ENCODE peak calls at places on chromosome 19, in seven cellular contexts. T is lower leg skin, J is GM12891, C is uterus, X is NB4, R is HepG2, E is heart left ventricle. I is an unnamed sample.

GRCh38 chr19:1221141-1221903 is 15.7 kb downstream of the STK11 start:
- DNase-seq in T (no peak), J (no peak), C (peak), X (no peak), R (peak), E (peak), I (peak)

GRCh38 chr19:43667524-43668405 is 2.2 kb downstream of the PLAUR start:
- DNase-seq in T (peak), J (no peak), C (peak), X (no peak), R (no peak), E (no peak), I (no peak)

GRCh38 chr19:49244256-49244655 is 80.7 kb downstream of the SLC6A16 start:
- DNase-seq in T (peak), J (no peak), C (no peak), X (no peak), R (no peak), E (no peak), I (peak)

GRCh38 chr19:39449116-39449797 is 3.9 kb downstream of the SUPT5H start:
- DNase-seq in T (no peak), J (no peak), C (no peak), X (no peak), R (no peak), E (no peak), I (no peak)

GRCh38 chr19:902093-902370 is 8.7 kb downstream of the RNU6-9 start:
- DNase-seq in T (no peak), J (no peak), C (no peak), X (no peak), R (no peak), E (no peak), I (no peak)

GRCh38 chr19:4343845-4344713 is 717 bp downstream of the MPND start:
- DNase-seq in T (peak), J (no peak), C (no peak), X (peak), R (no peak), E (no peak), I (no peak)

GRCh38 chr19:21466627-21467026 is 38.8 kb upstream of the ZNF429 start:
- DNase-seq in T (peak), J (no peak), C (no peak), X (no peak), R (no peak), E (no peak), I (no peak)

GRCh38 chr19:41219924-41220567 is 1.0 kb downstream of the AXL start:
- DNase-seq in T (peak), J (no peak), C (peak), X (no peak), R (no peak), E (peak), I (no peak)

GRCh38 chr19:39661565-39661964 is 5.9 kb downstream of the LGALS16 start:
- DNase-seq in T (no peak), J (no peak), C (no peak), X (no peak), R (no peak), E (no peak), I (no peak)

GRCh38 chr19:4866595-4867424 is 657 bp downstream of the PLIN3 start:
- DNase-seq in T (peak), J (no peak), C (peak), X (peak), R (peak), E (peak), I (peak)

GRCh38 chr19:5487222-5487621 is 32.0 kb downstream of the ZNRF4 start:
- DNase-seq in T (no peak), J (no peak), C (no peak), X (no peak), R (no peak), E (no peak), I (no peak)

GRCh38 chr19:56273563-56274117 is 1.1 kb downstream of the EDDM13 start:
- DNase-seq in T (no peak), J (no peak), C (no peak), X (no peak), R (no peak), E (no peak), I (no peak)

GRCh38 chr19:52535831-52536800 is 8.6 kb downstream of the ZNF808 start:
- DNase-seq in T (peak), J (peak), C (peak), X (peak), R (no peak), E (peak), I (peak)

GRCh38 chr19:34838753-34839431 is 65.9 kb upstream of the ZNF599 start:
- DNase-seq in T (no peak), J (no peak), C (no peak), X (peak), R (peak), E (no peak), I (no peak)

GRCh38 chr19:43444531-43445340 is 20.7 kb downstream of the LYPD3 start:
- DNase-seq in T (no peak), J (no peak), C (no peak), X (peak), R (no peak), E (no peak), I (no peak)

GRCh38 chr19:51552996-51553725 is 17.9 kb upstream of the ZNF175 start:
- DNase-seq in T (peak), J (no peak), C (peak), X (peak), R (peak), E (peak), I (peak)

GRCh38 chr19:43636121-43636683 is 3.4 kb downstream of the CADM4 start:
- DNase-seq in T (no peak), J (no peak), C (no peak), X (no peak), R (peak), E (no peak), I (no peak)

GRCh38 chr19:1884719-1885334 is 469 bp downstream of the ABHD17A start:
- DNase-seq in T (no peak), J (no peak), C (no peak), X (no peak), R (no peak), E (no peak), I (no peak)

GRCh38 chr19:5290336-5291262 is 50.0 kb downstream of the PTPRS start:
- DNase-seq in T (no peak), J (no peak), C (no peak), X (no peak), R (no peak), E (no peak), I (no peak)

GRCh38 chr19:16094360-16095070 is 17.2 kb upstream of the RAB8A start:
- DNase-seq in T (no peak), J (no peak), C (no peak), X (no peak), R (no peak), E (no peak), I (no peak)

GRCh38 chr19:32902448-32902847 is 32.9 kb upstream of the SLC7A9 start:
- DNase-seq in T (no peak), J (no peak), C (no peak), X (no peak), R (no peak), E (no peak), I (peak)

GRCh38 chr19:51131780-51132680 is 7.3 kb downstream of the SIGLEC9 start:
- DNase-seq in T (no peak), J (no peak), C (no peak), X (peak), R (no peak), E (no peak), I (no peak)

GRCh38 chr19:13684021-13684420 is 80.3 kb upstream of the MRI1 start:
- DNase-seq in T (no peak), J (no peak), C (no peak), X (no peak), R (no peak), E (no peak), I (no peak)

GRCh38 chr19:6088677-6089063 is 21.6 kb downstream of the RFX2 start:
- DNase-seq in T (no peak), J (no peak), C (no peak), X (peak), R (no peak), E (no peak), I (no peak)

GRCh38 chr19:9913237-9914000 is 22.9 kb downstream of the OLFM2 start:
- DNase-seq in T (no peak), J (no peak), C (peak), X (no peak), R (no peak), E (no peak), I (no peak)

DNA sequence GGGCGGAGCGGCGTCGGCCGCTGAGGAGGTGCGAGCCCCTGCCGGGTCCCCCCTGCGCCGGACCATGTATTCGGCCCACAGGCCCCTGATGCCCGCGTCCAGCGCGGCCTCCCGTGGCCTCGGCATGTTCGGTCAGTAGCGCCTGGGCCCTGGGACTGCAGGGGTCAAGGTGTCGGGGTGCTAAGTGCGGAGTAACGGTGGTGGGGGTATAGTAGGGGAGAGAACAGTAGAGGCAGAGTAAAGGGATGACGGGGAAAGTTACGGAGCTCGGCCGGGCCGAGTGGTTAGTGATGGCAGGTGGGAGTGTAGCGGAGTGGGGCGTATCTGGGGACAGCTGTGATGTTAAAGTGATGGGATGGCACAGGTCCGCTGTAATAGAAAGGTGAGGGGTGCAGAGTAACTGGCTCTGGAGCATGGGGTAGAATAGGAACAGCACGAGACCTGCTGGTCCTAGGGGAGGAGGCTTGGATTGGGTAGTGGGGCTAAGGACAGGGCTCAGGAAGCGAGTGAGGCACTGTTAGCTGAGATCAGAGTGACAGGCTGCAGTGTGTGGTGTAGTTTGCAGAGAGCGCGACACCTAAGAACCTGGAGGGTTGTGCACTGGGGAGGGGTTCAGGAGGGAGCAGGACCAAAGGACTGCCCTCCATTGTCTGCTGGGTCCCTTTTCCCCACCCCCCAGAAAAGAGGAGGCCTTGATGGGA is 15.7 kb downstream of the CIC start:
- DNase-seq in T (peak), J (no peak), C (peak), X (no peak), R (no peak), E (no peak), I (no peak)
- TF ChIP-seq POLR2A in T (no peak), J (no peak), C (no peak), X (no peak), R (peak), E (no peak), I (no peak)

GRCh38 chr19:54434112-54434861 is 14.7 kb upstream of the LENG8 start:
- DNase-seq in T (no peak), J (no peak), C (no peak), X (no peak), R (no peak), E (no peak), I (no peak)
- TF ChIP-seq POLR2A in T (no peak), J (no peak), C (no peak), X (no peak), R (peak), E (no peak), I (no peak)

DNA sequence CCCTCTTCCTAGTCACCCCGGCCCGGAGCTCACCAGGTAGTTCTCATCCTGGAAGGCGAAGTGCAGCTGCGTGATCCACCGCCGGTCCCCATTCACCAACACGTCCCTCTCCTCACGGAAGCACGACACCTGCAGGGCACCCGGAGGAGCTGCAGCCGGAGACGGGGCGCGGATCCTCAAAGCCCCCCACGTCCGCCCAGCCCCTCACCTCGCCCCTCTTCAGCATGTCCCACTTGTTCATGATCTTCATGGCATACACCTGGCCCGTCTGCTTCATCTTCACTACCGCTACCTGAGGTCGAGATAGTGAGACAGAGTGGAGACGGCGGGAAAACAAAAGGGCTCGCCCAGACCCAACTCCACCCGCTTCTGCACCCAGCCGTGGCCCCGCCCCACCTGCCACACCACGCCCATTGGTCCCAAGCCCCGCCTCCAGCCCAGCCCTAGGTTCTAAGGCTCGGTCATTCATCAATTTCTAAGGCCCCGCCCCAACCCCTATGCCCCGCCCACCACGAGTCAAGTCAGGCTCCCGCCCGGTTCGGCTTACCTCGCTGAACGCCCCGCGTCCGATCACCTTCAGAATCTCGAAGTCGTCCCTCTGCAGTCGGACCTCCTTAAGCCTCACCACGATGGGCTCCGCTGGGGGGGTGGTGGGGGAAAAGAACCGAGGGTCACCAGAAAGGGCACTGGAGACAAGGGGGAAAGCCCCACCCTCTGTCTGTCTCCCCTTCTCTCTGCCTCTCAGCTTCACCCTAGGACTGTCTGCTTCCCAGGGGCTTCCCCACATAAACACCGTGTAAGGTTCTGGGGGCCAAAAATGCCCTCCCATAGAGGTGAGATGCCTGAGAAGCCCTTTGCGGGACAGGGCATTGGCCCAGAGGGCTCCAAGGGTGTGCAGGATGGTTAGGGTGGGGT is 2.8 kb downstream of the DMPK start:
- DNase-seq in T (peak), J (peak), C (peak), X (peak), R (peak), E (peak), I (peak)
- TF ChIP-seq POLR2A in T (no peak), J (no peak), C (no peak), X (no peak), R (no peak), E (no peak), I (no peak)

GRCh38 chr19:7907544-7907943 is 3.9 kb downstream of the MAP2K7 start:
- DNase-seq in T (no peak), J (no peak), C (no peak), X (no peak), R (no peak), E (no peak), I (no peak)

GRCh38 chr19:7908742-7909461 is 5.2 kb downstream of the MAP2K7 start:
- DNase-seq in T (no peak), J (no peak), C (no peak), X (no peak), R (no peak), E (no peak), I (peak)

GRCh38 chr19:7905859-7906258 is 2.2 kb downstream of the MAP2K7 start:
- DNase-seq in T (no peak), J (no peak), C (no peak), X (no peak), R (no peak), E (no peak), I (no peak)

GRCh38 chr19:7908078-7908699 is 4.5 kb downstream of the MAP2K7 start:
- DNase-seq in T (no peak), J (no peak), C (no peak), X (no peak), R (no peak), E (no peak), I (no peak)

GRCh38 chr19:7907122-7907521 is 3.4 kb downstream of the MAP2K7 start:
- DNase-seq in T (no peak), J (no peak), C (no peak), X (no peak), R (no peak), E (no peak), I (no peak)
- TF ChIP-seq POLR2A in T (no peak), J (no peak), C (no peak), X (no peak), R (peak), E (no peak), I (no peak)

GRCh38 chr19:37779139-37780035 is at the start of gene ZNF573:
- DNase-seq in T (peak), J (peak), C (peak), X (peak), R (peak), E (peak), I (peak)
- TF ChIP-seq POLR2A in T (no peak), J (peak), C (peak), X (peak), R (peak), E (no peak), I (no peak)

DNA sequence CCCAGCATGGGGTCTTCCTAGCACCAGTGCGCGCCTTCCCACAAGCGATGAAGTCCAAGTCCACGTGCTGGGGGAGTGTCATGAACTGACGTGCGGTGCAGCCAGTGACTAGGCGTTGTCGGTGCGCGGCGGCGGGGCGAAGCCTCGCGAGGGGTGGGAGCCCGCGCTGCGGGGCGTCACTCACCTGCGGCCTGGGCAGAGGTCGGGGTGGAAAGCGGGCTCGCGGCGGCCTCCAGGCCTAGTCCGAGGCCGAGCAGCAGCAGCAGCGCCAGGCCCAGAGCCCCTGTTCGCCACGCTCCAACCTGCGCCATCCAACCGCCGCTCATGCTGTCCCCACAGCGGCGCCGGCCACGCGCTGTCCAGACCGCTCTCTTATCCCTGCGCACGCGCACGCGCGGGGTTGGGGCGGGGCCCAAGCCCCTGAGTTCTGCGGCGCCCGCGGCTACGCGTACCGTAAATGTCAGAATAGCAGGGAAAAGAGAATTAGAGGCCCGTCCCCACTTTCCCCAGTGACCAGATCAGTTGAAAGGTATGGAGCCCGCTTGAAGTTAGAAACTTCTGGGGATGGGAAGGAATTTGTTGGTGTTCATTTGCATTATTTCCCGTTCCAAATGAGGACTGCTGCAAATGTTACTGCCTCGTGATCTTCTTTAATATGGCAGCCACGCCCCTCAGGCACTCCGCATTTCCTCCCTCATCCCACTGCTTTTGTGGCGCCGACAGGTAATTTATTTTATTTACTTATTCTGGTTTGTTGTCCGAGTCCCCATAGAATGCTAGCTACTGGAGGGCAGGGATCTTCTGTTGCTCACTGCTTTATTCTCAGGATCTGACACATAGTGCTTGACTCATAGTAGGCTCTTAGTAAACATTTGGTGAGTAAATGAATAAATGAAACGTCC is at the start of gene CD320:
- DNase-seq in T (peak), J (peak), C (peak), X (peak), R (peak), E (peak), I (peak)
- TF ChIP-seq POLR2A in T (no peak), J (peak), C (peak), X (peak), R (peak), E (no peak), I (no peak)